ENCODE peak calls at places on chromosomes 13 and 19, in ten cellular contexts. H is A549, J is kidney, O is H1, S is breast epithelium, V is Peyer's patch, Z is endodermal cell, E is esophagus squamous epithelium, Y is lung, Q is body of pancreas. F is an unnamed sample.

GRCh38 chr13:99425485-99426341 is 75.6 kb upstream of the TM9SF2 start:
- DNase-seq in H (no peak), J (no peak), O (no peak), S (no peak), V (no peak), Z (no peak), E (peak), Y (no peak), Q (no peak), F (no peak)

GRCh38 chr19:19627716-19628498 is at the start of gene LPAR2:
- DNase-seq in H (peak), J (peak), O (no peak), S (peak), V (peak), Z (peak), E (no peak), Y (peak), Q (peak), F (peak)

GRCh38 chr19:4596033-4596904 is 36.8 kb upstream of the SEMA6B start:
- DNase-seq in H (no peak), J (no peak), O (no peak), S (no peak), V (no peak), Z (peak), E (no peak), Y (no peak), Q (no peak), F (no peak)

GRCh38 chr13:51832471-51833152 is 12.4 kb downstream of the TMEM272 start:
- DNase-seq in H (peak), J (no peak), O (no peak), S (no peak), V (no peak), Z (peak), E (no peak), Y (no peak), Q (peak), F (no peak)

GRCh38 chr13:37617162-37617561 is 18.6 kb upstream of the POSTN start:
- DNase-seq in H (no peak), J (no peak), O (no peak), S (no peak), V (no peak), Z (no peak), E (no peak), Y (no peak), Q (no peak), F (no peak)

GRCh38 chr13:41059466-41059865 is 1.8 kb upstream of the WBP4 start:
- DNase-seq in H (no peak), J (no peak), O (no peak), S (no peak), V (no peak), Z (no peak), E (no peak), Y (no peak), Q (no peak), F (no peak)

GRCh38 chr13:97330448-97330847 is 103.5 kb upstream of the RAP2A start:
- DNase-seq in H (no peak), J (no peak), O (no peak), S (no peak), V (no peak), Z (no peak), E (no peak), Y (no peak), Q (no peak), F (no peak)

GRCh38 chr19:13731147-13731964 is 33.0 kb upstream of the MRI1 start:
- DNase-seq in H (peak), J (peak), O (peak), S (peak), V (peak), Z (peak), E (peak), Y (peak), Q (peak), F (peak)

GRCh38 chr13:76974618-76974975 is 17.3 kb upstream of the CLN5 start:
- DNase-seq in H (no peak), J (no peak), O (no peak), S (no peak), V (no peak), Z (no peak), E (no peak), Y (no peak), Q (no peak), F (no peak)

GRCh38 chr13:43640476-43640875 is 146.3 kb downstream of the ENOX1 start:
- DNase-seq in H (no peak), J (no peak), O (no peak), S (no peak), V (no peak), Z (no peak), E (no peak), Y (no peak), Q (no peak), F (no peak)

GRCh38 chr19:34838248-34838647 is 65.2 kb upstream of the ZNF599 start:
- DNase-seq in H (peak), J (no peak), O (no peak), S (no peak), V (no peak), Z (no peak), E (no peak), Y (no peak), Q (no peak), F (peak)

GRCh38 chr19:12796146-12797071 is 5.1 kb downstream of the JUNB start:
- DNase-seq in H (no peak), J (peak), O (no peak), S (peak), V (peak), Z (peak), E (no peak), Y (peak), Q (peak), F (peak)

GRCh38 chr13:101492251-101492910 is 39.9 kb downstream of the ITGBL1 start:
- DNase-seq in H (no peak), J (no peak), O (no peak), S (no peak), V (no peak), Z (no peak), E (no peak), Y (no peak), Q (no peak), F (no peak)

GRCh38 chr19:10450853-10451609 is 30.7 kb downstream of the PDE4A start:
- DNase-seq in H (peak), J (peak), O (peak), S (no peak), V (peak), Z (peak), E (no peak), Y (no peak), Q (no peak), F (peak)

GRCh38 chr13:69796256-69796655 is 311.4 kb upstream of the ATXN8OS start:
- DNase-seq in H (no peak), J (no peak), O (no peak), S (no peak), V (no peak), Z (no peak), E (no peak), Y (no peak), Q (no peak), F (no peak)

GRCh38 chr13:30796132-30796832 is 60.9 kb downstream of the ALOX5AP start:
- DNase-seq in H (peak), J (no peak), O (no peak), S (peak), V (no peak), Z (no peak), E (no peak), Y (no peak), Q (peak), F (peak)

GRCh38 chr13:51380269-51380668 is 40.8 kb downstream of the SERPINE3 start:
- DNase-seq in H (no peak), J (no peak), O (no peak), S (no peak), V (no peak), Z (no peak), E (no peak), Y (no peak), Q (no peak), F (peak)

GRCh38 chr13:40629678-40630384 is 36.6 kb downstream of the FOXO1 start:
- DNase-seq in H (no peak), J (no peak), O (no peak), S (no peak), V (no peak), Z (no peak), E (no peak), Y (no peak), Q (no peak), F (no peak)

GRCh38 chr19:7395360-7395781 is 46.6 kb downstream of the ARHGEF18 start:
- DNase-seq in H (no peak), J (no peak), O (no peak), S (no peak), V (no peak), Z (peak), E (no peak), Y (no peak), Q (peak), F (no peak)

GRCh38 chr19:4032436-4032835 is 24.9 kb downstream of the PIAS4 start:
- DNase-seq in H (no peak), J (no peak), O (no peak), S (no peak), V (no peak), Z (no peak), E (no peak), Y (no peak), Q (no peak), F (no peak)

GRCh38 chr13:48749144-48749543 is 95.4 kb downstream of the CYSLTR2 start:
- DNase-seq in H (no peak), J (no peak), O (no peak), S (no peak), V (no peak), Z (no peak), E (no peak), Y (no peak), Q (no peak), F (no peak)

GRCh38 chr13:24038405-24038804 is 122.1 kb upstream of the SPATA13 start:
- DNase-seq in H (no peak), J (no peak), O (no peak), S (no peak), V (no peak), Z (no peak), E (no peak), Y (peak), Q (no peak), F (no peak)

GRCh38 chr19:45913874-45914830 is at the start of gene NANOS2:
- DNase-seq in H (no peak), J (no peak), O (peak), S (no peak), V (no peak), Z (peak), E (no peak), Y (no peak), Q (no peak), F (no peak)

GRCh38 chr19:19606021-19606420 is 12.5 kb downstream of the PBX4 start:
- DNase-seq in H (no peak), J (no peak), O (no peak), S (no peak), V (peak), Z (no peak), E (no peak), Y (no peak), Q (no peak), F (peak)

GRCh38 chr13:113164492-113164891 is 6.0 kb downstream of the PROZ start:
- DNase-seq in H (no peak), J (no peak), O (no peak), S (no peak), V (no peak), Z (peak), E (no peak), Y (no peak), Q (no peak), F (no peak)

GRCh38 chr13:113168211-113168610 is 9.8 kb downstream of the PROZ start:
- DNase-seq in H (no peak), J (no peak), O (no peak), S (no peak), V (no peak), Z (no peak), E (no peak), Y (no peak), Q (no peak), F (no peak)

GRCh38 chr13:113167575-113167974 is 9.1 kb downstream of the PROZ start:
- DNase-seq in H (no peak), J (no peak), O (no peak), S (no peak), V (no peak), Z (no peak), E (no peak), Y (no peak), Q (no peak), F (no peak)

GRCh38 chr13:113166681-113167080 is 8.2 kb downstream of the PROZ start:
- DNase-seq in H (no peak), J (no peak), O (no peak), S (no peak), V (no peak), Z (peak), E (no peak), Y (no peak), Q (no peak), F (no peak)

GRCh38 chr13:113166266-113166665 is 7.8 kb downstream of the PROZ start:
- DNase-seq in H (no peak), J (no peak), O (no peak), S (no peak), V (no peak), Z (peak), E (no peak), Y (no peak), Q (no peak), F (no peak)
- H3K27ac ChIP-seq in H (no peak), J (no peak), O (no peak), S (no peak), V (no peak), Z (no peak), E (no peak), Y (no peak), Q (no peak), F (no peak)

DNA sequence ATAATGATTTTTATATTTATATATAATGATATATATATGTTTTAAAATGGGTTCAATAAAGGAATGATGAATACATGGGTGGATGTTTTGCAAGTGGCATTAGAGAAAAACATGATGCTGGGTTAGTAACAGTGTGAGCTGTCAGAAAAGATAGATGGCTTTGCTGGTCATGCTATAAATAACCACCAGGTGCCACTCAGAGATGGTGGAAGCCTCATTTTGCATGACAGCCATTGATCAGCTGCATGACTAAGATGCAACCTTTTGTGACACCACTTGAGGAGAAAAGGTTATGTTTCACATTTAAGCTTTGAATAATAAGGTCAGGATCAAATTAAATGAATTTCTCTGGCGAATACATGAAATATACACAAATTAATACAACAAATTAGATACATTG is 737.7 kb downstream of the PCDH9 start:
- DNase-seq in H (no peak), J (no peak), O (no peak), S (no peak), V (no peak), Z (peak), E (no peak), Y (no peak), Q (no peak), F (no peak)
- TF ChIP-seq CTCF in H (peak), J (no peak), O (no peak), S (no peak), V (no peak), Z (peak), E (no peak), Y (no peak), Q (no peak), F (no peak)

DNA sequence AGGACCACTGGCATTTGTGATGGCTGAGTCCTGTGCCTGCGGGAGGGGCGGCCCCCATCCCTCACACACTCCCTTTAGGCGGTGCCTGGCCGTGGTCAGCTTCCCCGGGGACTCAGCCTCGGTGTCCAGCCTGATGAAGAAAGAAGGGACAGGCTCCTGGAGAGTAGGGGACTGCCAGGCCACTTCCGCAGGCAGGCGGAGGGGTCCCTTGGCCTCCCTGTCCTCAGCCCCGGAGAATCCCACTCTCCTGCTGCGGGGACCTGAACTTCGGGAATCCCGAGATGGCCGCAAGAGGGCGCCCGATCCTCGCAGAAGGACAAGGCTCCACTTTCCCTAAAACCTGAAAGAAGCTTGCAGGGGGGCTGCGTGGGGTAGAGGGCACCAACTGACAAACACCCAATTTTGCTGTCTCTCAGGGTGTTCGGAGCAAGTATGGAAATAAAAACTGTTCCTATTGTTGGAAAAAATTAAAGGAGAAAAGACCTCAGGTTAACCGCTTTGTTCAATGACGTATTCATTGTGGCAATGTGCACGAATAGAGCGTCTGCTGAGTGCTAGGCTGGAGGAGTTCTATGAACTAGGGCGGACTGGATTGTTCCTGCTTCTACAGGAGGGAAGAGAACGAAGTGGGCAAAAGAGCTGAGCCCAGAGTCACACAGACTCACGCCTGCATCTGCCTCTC is 297.3 kb downstream of the ZNF536 start:
- DNase-seq in H (peak), J (peak), O (no peak), S (peak), V (peak), Z (peak), E (no peak), Y (no peak), Q (peak), F (peak)
- H3K27ac ChIP-seq in H (no peak), J (no peak), O (no peak), S (peak), V (no peak), Z (no peak), E (no peak), Y (no peak), Q (no peak), F (no peak)

DNA sequence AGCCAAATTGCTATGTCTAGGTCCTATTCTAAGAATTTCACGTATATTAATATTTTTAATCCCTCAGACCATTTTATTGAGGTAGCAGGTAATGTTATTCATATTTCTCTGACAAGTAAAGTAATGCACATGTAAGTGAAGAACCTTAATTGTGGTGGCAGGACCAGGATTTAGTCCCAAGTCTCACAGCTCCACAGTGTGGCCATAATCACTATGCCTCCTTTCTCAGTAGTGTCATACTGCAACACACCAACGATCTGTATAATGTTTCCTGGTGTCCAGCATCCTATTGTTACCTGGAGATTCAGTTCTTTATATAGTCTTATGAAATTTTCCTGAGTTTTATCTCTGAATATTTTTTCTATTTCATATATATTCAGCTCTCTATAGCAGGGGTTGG is 340.3 kb downstream of the OLFM4 start:
- DNase-seq in H (no peak), J (no peak), O (no peak), S (no peak), V (no peak), Z (no peak), E (no peak), Y (no peak), Q (no peak), F (no peak)
- TF ChIP-seq CTCF in H (no peak), J (no peak), O (no peak), S (no peak), V (no peak), Z (peak), E (no peak), Y (no peak), Q (no peak), F (no peak)

DNA sequence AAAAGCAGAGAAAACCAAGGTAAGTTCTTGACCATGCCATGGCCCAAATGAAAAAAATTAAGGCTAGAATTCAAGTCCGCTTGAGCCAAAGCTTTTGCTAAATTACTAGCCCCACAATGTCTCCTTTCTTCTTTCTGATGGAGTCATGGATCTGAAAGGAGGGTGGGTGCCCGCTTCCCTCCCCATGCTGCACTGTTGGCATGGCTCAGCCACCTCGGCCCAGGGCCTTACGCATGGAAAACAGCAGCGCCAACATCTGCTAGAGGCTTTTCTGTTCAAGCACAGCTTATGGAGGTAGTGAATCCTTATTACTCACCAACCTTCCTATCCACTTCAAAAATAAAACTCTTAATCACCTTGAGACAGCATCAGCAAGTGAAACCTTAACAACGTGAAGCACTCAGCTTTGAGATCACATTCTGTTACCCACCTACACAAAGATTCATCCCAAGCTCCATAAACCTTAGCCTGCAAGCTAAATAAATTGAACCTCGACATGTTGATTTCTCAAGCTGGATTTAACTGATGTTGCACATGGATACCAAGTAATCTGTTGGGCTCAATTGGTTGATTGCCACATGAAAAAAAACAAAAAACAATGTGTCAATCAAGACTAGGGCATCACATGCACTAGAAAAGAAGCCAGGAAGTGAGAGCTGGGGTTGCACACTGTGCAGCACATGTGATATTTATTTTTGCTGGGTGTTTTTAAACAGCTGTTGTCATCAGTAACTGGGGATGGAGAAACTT is 43.4 kb downstream of the TPT1 start:
- DNase-seq in H (no peak), J (no peak), O (no peak), S (no peak), V (no peak), Z (no peak), E (no peak), Y (no peak), Q (no peak), F (no peak)
- H3K27ac ChIP-seq in H (no peak), J (no peak), O (no peak), S (no peak), V (no peak), Z (no peak), E (no peak), Y (no peak), Q (no peak), F (peak)

DNA sequence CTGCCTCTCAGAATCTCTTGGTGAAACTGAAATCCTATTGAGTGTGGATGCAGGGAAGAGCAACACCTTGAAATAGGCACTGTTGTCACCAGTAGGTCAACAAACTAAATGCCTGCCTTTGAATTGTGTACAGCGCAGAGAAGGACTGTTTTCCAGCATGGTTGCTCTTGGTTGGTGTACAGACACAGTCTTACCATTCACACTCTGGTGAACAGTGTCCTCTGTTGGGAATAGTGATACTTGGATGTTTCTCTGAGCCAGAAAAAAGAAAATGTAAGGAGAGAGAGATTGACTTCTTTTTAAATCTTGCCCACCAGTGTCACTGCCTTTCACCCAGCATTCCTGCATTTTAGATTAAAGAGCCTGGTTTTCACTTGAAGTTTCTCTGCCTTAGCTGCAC is 179.7 kb downstream of the STK24 start:
- DNase-seq in H (no peak), J (no peak), O (no peak), S (no peak), V (no peak), Z (no peak), E (no peak), Y (no peak), Q (no peak), F (no peak)
- TF ChIP-seq CTCF in H (no peak), J (peak), O (no peak), S (no peak), V (no peak), Z (no peak), E (no peak), Y (no peak), Q (peak), F (no peak)

GRCh38 chr19:49860716-49861100 is 6.7 kb downstream of the PNKP start:
- DNase-seq in H (no peak), J (no peak), O (no peak), S (no peak), V (no peak), Z (no peak), E (no peak), Y (no peak), Q (no peak), F (no peak)
- H3K27ac ChIP-seq in H (no peak), J (no peak), O (no peak), S (peak), V (peak), Z (peak), E (peak), Y (no peak), Q (peak), F (peak)

GRCh38 chr19:1512671-1513491 is at the start of gene ADAMTSL5:
- DNase-seq in H (peak), J (no peak), O (no peak), S (no peak), V (peak), Z (peak), E (no peak), Y (no peak), Q (peak), F (peak)
- TF ChIP-seq CTCF in H (peak), J (no peak), O (peak), S (no peak), V (no peak), Z (peak), E (peak), Y (no peak), Q (no peak), F (peak)